ENCODE peak calls at places on chromosomes 5 and 9, in ten cellular contexts. X, L, A, Y, K, C, U, W, S and I are unnamed samples.

GRCh38 chr9:109110326-109111014 is 9.3 kb downstream of the TMEM245 start:
- DNase-seq in X (peak), L (peak), A (no peak), Y (peak), K (no peak), C (no peak), U (no peak), W (peak), S (no peak), I (peak)

GRCh38 chr5:78888580-78889187 is 96.4 kb downstream of the ARSB start:
- DNase-seq in X (no peak), L (peak), A (peak), Y (no peak), K (no peak), C (peak), U (no peak), W (no peak), S (no peak), I (no peak)

GRCh38 chr5:79493596-79494343 is 20.2 kb downstream of the HOMER1 start:
- DNase-seq in X (peak), L (no peak), A (no peak), Y (no peak), K (no peak), C (no peak), U (no peak), W (no peak), S (no peak), I (no peak)

GRCh38 chr5:143644751-143645150 is 167.2 kb upstream of the HMHB1 start:
- DNase-seq in X (no peak), L (no peak), A (no peak), Y (no peak), K (no peak), C (no peak), U (no peak), W (no peak), S (no peak), I (no peak)

GRCh38 chr9:112162644-112163413 is 12.3 kb downstream of the SUSD1 start:
- DNase-seq in X (no peak), L (no peak), A (no peak), Y (no peak), K (peak), C (no peak), U (no peak), W (no peak), S (no peak), I (no peak)

GRCh38 chr5:128213340-128213739 is 129.8 kb downstream of the SLC12A2 start:
- DNase-seq in X (peak), L (peak), A (no peak), Y (peak), K (peak), C (no peak), U (peak), W (peak), S (peak), I (peak)

GRCh38 chr9:120698766-120699165 is 15.5 kb downstream of the MEGF9 start:
- DNase-seq in X (no peak), L (peak), A (no peak), Y (peak), K (no peak), C (no peak), U (no peak), W (peak), S (no peak), I (no peak)

GRCh38 chr9:26243722-26244121 is 565.5 kb upstream of the TUSC1 start:
- DNase-seq in X (peak), L (peak), A (no peak), Y (no peak), K (no peak), C (no peak), U (no peak), W (no peak), S (no peak), I (no peak)

GRCh38 chr9:81737871-81738507 is 48.6 kb upstream of the TLE1 start:
- DNase-seq in X (peak), L (peak), A (no peak), Y (peak), K (no peak), C (no peak), U (peak), W (peak), S (peak), I (peak)

GRCh38 chr5:36403601-36404311 is 102.1 kb upstream of the RANBP3L start:
- DNase-seq in X (peak), L (peak), A (peak), Y (peak), K (no peak), C (no peak), U (no peak), W (peak), S (no peak), I (no peak)

GRCh38 chr9:93028448-93029006 is 30.0 kb upstream of the SUSD3 start:
- DNase-seq in X (no peak), L (no peak), A (no peak), Y (no peak), K (peak), C (no peak), U (peak), W (peak), S (no peak), I (peak)

GRCh38 chr5:134555223-134555790 is 29.8 kb downstream of the JADE2 start:
- DNase-seq in X (no peak), L (no peak), A (no peak), Y (no peak), K (no peak), C (no peak), U (no peak), W (no peak), S (no peak), I (peak)

GRCh38 chr9:89969156-89969566 is 364.3 kb downstream of the GADD45G start:
- DNase-seq in X (peak), L (no peak), A (no peak), Y (no peak), K (no peak), C (no peak), U (peak), W (no peak), S (no peak), I (no peak)

GRCh38 chr5:134732819-134733218 is 5.5 kb upstream of the CAMLG start:
- DNase-seq in X (no peak), L (no peak), A (no peak), Y (no peak), K (peak), C (no peak), U (no peak), W (no peak), S (no peak), I (no peak)

GRCh38 chr9:121569266-121569648 is 69.6 kb upstream of the GGTA1 start:
- DNase-seq in X (no peak), L (no peak), A (no peak), Y (no peak), K (no peak), C (no peak), U (no peak), W (no peak), S (no peak), I (no peak)

GRCh38 chr5:107474361-107474723 is 196.4 kb downstream of the EFNA5 start:
- DNase-seq in X (no peak), L (no peak), A (no peak), Y (no peak), K (no peak), C (no peak), U (no peak), W (no peak), S (no peak), I (no peak)

GRCh38 chr5:176823869-176824412 is 13.6 kb downstream of the UNC5A start:
- DNase-seq in X (no peak), L (no peak), A (no peak), Y (no peak), K (no peak), C (no peak), U (no peak), W (no peak), S (no peak), I (no peak)

GRCh38 chr5:72842816-72843215 is 26.4 kb downstream of the TNPO1 start:
- DNase-seq in X (peak), L (peak), A (no peak), Y (no peak), K (no peak), C (no peak), U (peak), W (peak), S (peak), I (no peak)

GRCh38 chr9:121895274-121895835 is 197.8 kb downstream of the TTLL11 start:
- DNase-seq in X (no peak), L (no peak), A (no peak), Y (no peak), K (no peak), C (no peak), U (no peak), W (no peak), S (no peak), I (no peak)

GRCh38 chr5:35859101-35859661 is 2.5 kb downstream of the IL7R start:
- DNase-seq in X (peak), L (peak), A (no peak), Y (no peak), K (no peak), C (no peak), U (no peak), W (no peak), S (no peak), I (no peak)

GRCh38 chr5:68576805-68577204 is 361.2 kb downstream of the PIK3R1 start:
- DNase-seq in X (no peak), L (no peak), A (no peak), Y (no peak), K (no peak), C (no peak), U (no peak), W (no peak), S (no peak), I (no peak)

GRCh38 chr9:133141833-133142594 is 21.0 kb upstream of the RALGDS start:
- DNase-seq in X (no peak), L (no peak), A (peak), Y (no peak), K (no peak), C (peak), U (peak), W (no peak), S (no peak), I (peak)

GRCh38 chr5:72281430-72281763 is 38.6 kb downstream of the MRPS27 start:
- DNase-seq in X (no peak), L (no peak), A (no peak), Y (no peak), K (no peak), C (no peak), U (no peak), W (no peak), S (no peak), I (no peak)

GRCh38 chr5:123511290-123511647 is 708 bp upstream of the CSNK1G3 start:
- DNase-seq in X (peak), L (peak), A (no peak), Y (peak), K (no peak), C (no peak), U (no peak), W (peak), S (peak), I (peak)

GRCh38 chr5:66744040-66744439 is 147.8 kb downstream of the MAST4 start:
- DNase-seq in X (peak), L (peak), A (peak), Y (no peak), K (no peak), C (no peak), U (no peak), W (peak), S (no peak), I (no peak)

GRCh38 chr9:126146254-126147145 is 180.1 kb upstream of the MVB12B start:
- DNase-seq in X (no peak), L (peak), A (no peak), Y (no peak), K (peak), C (no peak), U (peak), W (no peak), S (peak), I (peak)

DNA sequence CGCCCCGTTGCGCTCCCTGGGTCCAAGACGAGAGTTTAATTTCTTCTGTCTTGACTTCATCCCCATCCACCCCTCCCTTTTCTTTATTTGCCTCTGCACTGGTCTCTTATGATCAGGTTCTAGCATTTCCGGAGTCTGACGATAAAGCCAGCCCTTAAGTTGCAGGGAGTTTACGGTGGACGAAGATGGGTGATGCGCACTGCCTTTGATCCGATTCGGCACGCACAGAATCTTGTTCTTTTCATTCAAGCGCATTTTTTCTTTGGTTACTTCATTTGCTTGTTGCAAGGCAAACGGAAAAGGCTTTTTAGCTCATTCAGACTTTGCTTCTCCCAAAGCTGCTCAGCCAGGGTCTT is 490 bp upstream of the MCTP1 start:
- DNase-seq in X (no peak), L (peak), A (no peak), Y (no peak), K (no peak), C (no peak), U (no peak), W (no peak), S (no peak), I (peak)
- H3K4me3 ChIP-seq in X (no peak), L (peak), A (peak), Y (peak), K (no peak), C (peak), U (no peak), W (peak), S (peak), I (no peak)

GRCh38 chr9:136110082-136111061 is 8.3 kb downstream of the TMEM250 start:
- DNase-seq in X (peak), L (peak), A (peak), Y (peak), K (no peak), C (no peak), U (no peak), W (peak), S (no peak), I (peak)
- H3K4me3 ChIP-seq in X (peak), L (peak), A (peak), Y (peak), K (peak), C (peak), U (peak), W (peak), S (peak), I (peak)

DNA sequence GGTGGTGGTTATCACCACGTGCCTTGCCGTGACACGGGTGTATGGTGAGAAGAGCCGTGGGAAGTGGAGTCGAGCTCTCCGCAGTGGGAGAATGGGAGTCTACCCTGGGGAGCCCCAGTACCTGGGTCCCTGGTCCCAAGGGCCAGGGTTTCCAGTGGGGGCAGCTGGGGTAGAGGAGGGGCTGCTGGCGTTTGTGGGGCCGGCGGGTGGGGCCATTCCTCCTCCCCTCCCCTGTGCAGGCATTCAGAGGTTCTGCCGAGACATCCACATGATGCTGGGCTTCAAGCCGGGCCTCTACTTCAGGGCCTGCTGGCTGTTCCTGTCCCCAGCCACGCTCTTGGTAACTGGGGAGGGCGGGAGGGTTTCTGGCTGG is 14.7 kb downstream of the SLC6A7 start:
- DNase-seq in X (no peak), L (no peak), A (no peak), Y (no peak), K (no peak), C (no peak), U (no peak), W (no peak), S (no peak), I (no peak)
- H3K4me3 ChIP-seq in X (no peak), L (no peak), A (no peak), Y (no peak), K (no peak), C (no peak), U (no peak), W (no peak), S (no peak), I (no peak)

DNA sequence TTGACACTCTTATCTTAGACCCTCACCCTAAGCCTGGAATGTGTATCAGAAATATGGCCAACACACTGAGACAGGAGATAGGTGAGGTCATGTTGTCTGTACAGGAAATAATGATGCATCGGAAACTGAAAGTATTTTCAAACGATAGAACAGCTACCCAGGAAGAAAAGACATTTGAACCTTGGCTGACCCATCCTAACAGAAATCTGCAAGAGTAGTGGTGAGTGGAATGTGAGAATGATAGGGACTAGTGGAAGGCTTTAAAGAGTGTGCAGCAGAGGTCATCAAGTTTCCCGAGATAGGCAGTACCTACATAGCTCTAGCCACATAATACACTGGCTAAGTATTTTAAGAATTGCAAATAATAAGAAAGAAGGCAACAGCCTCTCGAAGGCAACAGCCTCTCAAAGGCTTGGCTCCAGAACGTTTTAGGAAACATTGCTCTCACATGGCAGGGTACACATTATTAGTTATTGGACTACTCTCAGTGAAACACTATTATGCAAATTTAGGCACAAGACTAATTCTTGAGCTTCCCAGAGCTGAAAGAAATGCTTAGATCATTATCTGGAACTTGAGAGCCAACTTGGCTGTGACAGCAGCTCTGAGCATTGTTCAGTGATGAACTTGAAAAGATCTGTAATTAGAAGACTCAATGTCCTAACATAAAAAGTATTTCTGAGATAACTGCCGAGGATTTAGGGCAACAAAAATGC is 133.1 kb upstream of the FBXL7 start:
- DNase-seq in X (no peak), L (peak), A (no peak), Y (no peak), K (no peak), C (no peak), U (no peak), W (peak), S (no peak), I (no peak)
- H3K4me3 ChIP-seq in X (no peak), L (no peak), A (no peak), Y (peak), K (no peak), C (no peak), U (no peak), W (no peak), S (no peak), I (no peak)

GRCh38 chr5:77847129-77847460 is 71.0 kb upstream of the TBCA start:
- DNase-seq in X (no peak), L (no peak), A (no peak), Y (no peak), K (no peak), C (no peak), U (no peak), W (no peak), S (no peak), I (no peak)
- H3K4me3 ChIP-seq in X (no peak), L (no peak), A (no peak), Y (no peak), K (no peak), C (no peak), U (no peak), W (no peak), S (no peak), I (no peak)

DNA sequence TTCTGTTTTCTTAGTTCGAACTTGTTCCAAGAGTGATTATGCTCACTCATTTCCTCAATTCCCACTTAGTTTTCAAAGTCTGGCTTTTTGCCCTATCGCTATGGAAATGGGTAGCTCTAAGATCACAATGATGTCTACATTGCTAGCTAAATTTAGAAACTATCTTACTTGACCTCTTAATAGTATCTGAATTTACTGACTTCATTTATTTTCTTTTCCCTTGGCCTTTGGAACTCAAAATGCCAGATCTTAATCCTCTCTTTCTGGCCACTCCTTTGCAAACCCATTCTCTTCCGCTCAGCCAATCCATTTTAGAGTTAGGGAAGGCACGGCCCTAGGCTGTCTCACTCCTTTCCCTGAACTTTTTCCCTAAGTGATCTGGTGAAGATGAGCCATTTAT is 137.0 kb downstream of the FER start:
- DNase-seq in X (peak), L (peak), A (no peak), Y (peak), K (no peak), C (no peak), U (no peak), W (peak), S (no peak), I (no peak)
- H3K4me3 ChIP-seq in X (no peak), L (no peak), A (no peak), Y (peak), K (no peak), C (no peak), U (no peak), W (no peak), S (no peak), I (no peak)

DNA sequence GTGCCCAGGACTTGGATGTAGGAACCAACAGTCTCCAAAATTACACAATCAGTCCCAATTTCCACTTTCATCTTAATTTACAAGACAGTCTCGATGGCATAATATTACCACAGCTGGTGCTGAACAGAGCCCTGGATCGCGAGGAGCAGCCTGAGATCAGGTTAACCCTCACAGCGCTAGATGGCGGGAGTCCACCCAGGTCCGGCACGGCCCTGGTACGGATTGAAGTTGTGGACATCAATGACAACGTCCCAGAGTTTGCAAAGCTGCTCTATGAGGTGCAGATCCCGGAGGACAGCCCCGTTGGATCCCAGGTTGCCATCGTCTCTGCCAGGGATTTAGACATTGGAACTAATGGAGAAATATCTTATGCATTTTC is 837 bp downstream of the PCDHB2 start:
- DNase-seq in X (no peak), L (no peak), A (no peak), Y (no peak), K (no peak), C (no peak), U (no peak), W (no peak), S (no peak), I (no peak)
- H3K4me3 ChIP-seq in X (peak), L (no peak), A (no peak), Y (peak), K (no peak), C (no peak), U (no peak), W (no peak), S (peak), I (no peak)

DNA sequence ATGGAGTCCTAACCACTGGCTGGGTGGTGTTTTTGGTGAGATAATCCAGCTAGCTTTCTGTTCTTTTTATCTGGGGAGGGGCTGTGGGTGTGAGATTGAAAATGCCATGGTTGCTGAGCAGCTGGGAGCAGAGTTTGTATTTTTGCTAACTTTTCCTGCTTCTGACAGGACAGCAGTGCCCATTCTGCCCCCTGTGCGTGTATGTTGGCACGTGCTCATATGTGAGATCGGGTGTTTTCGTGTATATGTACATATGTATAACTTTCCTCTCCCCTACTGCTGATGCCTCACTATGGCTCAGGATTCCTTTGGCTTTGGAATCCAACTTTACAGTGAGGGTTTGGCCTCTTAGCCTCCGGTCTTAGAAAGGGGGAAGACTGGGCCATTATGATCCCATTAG is 38.3 kb downstream of the RGS3 start:
- DNase-seq in X (no peak), L (no peak), A (no peak), Y (no peak), K (no peak), C (no peak), U (no peak), W (no peak), S (no peak), I (no peak)
- H3K4me3 ChIP-seq in X (no peak), L (no peak), A (peak), Y (no peak), K (no peak), C (peak), U (no peak), W (no peak), S (no peak), I (no peak)

GRCh38 chr5:41883940-41884339 is 13.7 kb upstream of the OXCT1 start:
- DNase-seq in X (no peak), L (no peak), A (no peak), Y (peak), K (no peak), C (no peak), U (no peak), W (no peak), S (no peak), I (no peak)
- H3K4me3 ChIP-seq in X (no peak), L (no peak), A (no peak), Y (no peak), K (no peak), C (no peak), U (no peak), W (no peak), S (no peak), I (no peak)

GRCh38 chr5:14580037-14581034 is 1.3 kb upstream of the OTULINL start:
- DNase-seq in X (no peak), L (no peak), A (no peak), Y (peak), K (no peak), C (no peak), U (peak), W (peak), S (no peak), I (no peak)
- H3K4me3 ChIP-seq in X (no peak), L (no peak), A (no peak), Y (no peak), K (no peak), C (no peak), U (no peak), W (no peak), S (no peak), I (no peak)